ENCODE peak calls at places on chromosomes 1 and 21, in seven cellular contexts. One of them, this sample, is unnamed.

GRCh38 chr1:187762109-187762508 is 933.4 kb downstream of the PLA2G4A start:
- DNase-seq in AG04450: peak
- DNase-seq in GM12865: no peak
- DNase-seq in upper lobe of right lung: no peak
- DNase-seq in mucosa of descending colon: no peak
- DNase-seq in bronchial epithelial cell: no peak
- DNase-seq in choroid plexus epithelial cell: peak
- DNase-seq in this sample: no peak

GRCh38 chr1:114671011-114671938 is 1.4 kb upstream of the DENND2C start:
- DNase-seq in AG04450: no peak
- DNase-seq in GM12865: no peak
- DNase-seq in upper lobe of right lung: no peak
- DNase-seq in mucosa of descending colon: no peak
- DNase-seq in bronchial epithelial cell: peak
- DNase-seq in choroid plexus epithelial cell: peak
- DNase-seq in this sample: no peak

GRCh38 chr21:25421327-25422028 is 185.8 kb downstream of the MRPL39 start:
- DNase-seq in AG04450: peak
- DNase-seq in GM12865: peak
- DNase-seq in upper lobe of right lung: no peak
- DNase-seq in mucosa of descending colon: no peak
- DNase-seq in bronchial epithelial cell: peak
- DNase-seq in choroid plexus epithelial cell: peak
- DNase-seq in this sample: peak

GRCh38 chr1:201999625-202000238 is 10.7 kb upstream of the ELF3 start:
- DNase-seq in AG04450: no peak
- DNase-seq in GM12865: peak
- DNase-seq in upper lobe of right lung: no peak
- DNase-seq in mucosa of descending colon: no peak
- DNase-seq in bronchial epithelial cell: peak
- DNase-seq in choroid plexus epithelial cell: peak
- DNase-seq in this sample: no peak

GRCh38 chr1:220877348-220878095 is 1.7 kb upstream of the HLX start:
- DNase-seq in AG04450: no peak
- DNase-seq in GM12865: no peak
- DNase-seq in upper lobe of right lung: no peak
- DNase-seq in mucosa of descending colon: no peak
- DNase-seq in bronchial epithelial cell: no peak
- DNase-seq in choroid plexus epithelial cell: no peak
- DNase-seq in this sample: no peak

GRCh38 chr1:206674745-206675175 is 9.9 kb upstream of the MAPKAPK2 start:
- DNase-seq in AG04450: peak
- DNase-seq in GM12865: no peak
- DNase-seq in upper lobe of right lung: peak
- DNase-seq in mucosa of descending colon: peak
- DNase-seq in bronchial epithelial cell: peak
- DNase-seq in choroid plexus epithelial cell: peak
- DNase-seq in this sample: peak

GRCh38 chr1:5526385-5526750 is 465.9 kb downstream of the NPHP4 start:
- DNase-seq in AG04450: no peak
- DNase-seq in GM12865: no peak
- DNase-seq in upper lobe of right lung: no peak
- DNase-seq in mucosa of descending colon: no peak
- DNase-seq in bronchial epithelial cell: no peak
- DNase-seq in choroid plexus epithelial cell: no peak
- DNase-seq in this sample: no peak

GRCh38 chr1:192147221-192147620 is 11.0 kb upstream of the RGS18 start:
- DNase-seq in AG04450: peak
- DNase-seq in GM12865: no peak
- DNase-seq in upper lobe of right lung: no peak
- DNase-seq in mucosa of descending colon: no peak
- DNase-seq in bronchial epithelial cell: no peak
- DNase-seq in choroid plexus epithelial cell: no peak
- DNase-seq in this sample: no peak

GRCh38 chr1:210129759-210130158 is 102.8 kb upstream of the SERTAD4 start:
- DNase-seq in AG04450: no peak
- DNase-seq in GM12865: peak
- DNase-seq in upper lobe of right lung: no peak
- DNase-seq in mucosa of descending colon: no peak
- DNase-seq in bronchial epithelial cell: no peak
- DNase-seq in choroid plexus epithelial cell: no peak
- DNase-seq in this sample: no peak

GRCh38 chr1:88683848-88684481 is at the start of gene PKN2:
- DNase-seq in AG04450: peak
- DNase-seq in GM12865: peak
- DNase-seq in upper lobe of right lung: peak
- DNase-seq in mucosa of descending colon: peak
- DNase-seq in bronchial epithelial cell: peak
- DNase-seq in choroid plexus epithelial cell: peak
- DNase-seq in this sample: peak

GRCh38 chr1:27940297-27940696 is 5.5 kb downstream of the SMPDL3B start:
- DNase-seq in AG04450: no peak
- DNase-seq in GM12865: peak
- DNase-seq in upper lobe of right lung: no peak
- DNase-seq in mucosa of descending colon: peak
- DNase-seq in bronchial epithelial cell: no peak
- DNase-seq in choroid plexus epithelial cell: peak
- DNase-seq in this sample: no peak

GRCh38 chr1:147494998-147495580 is 46.2 kb upstream of the BCL9 start:
- DNase-seq in AG04450: peak
- DNase-seq in GM12865: peak
- DNase-seq in upper lobe of right lung: peak
- DNase-seq in mucosa of descending colon: no peak
- DNase-seq in bronchial epithelial cell: peak
- DNase-seq in choroid plexus epithelial cell: peak
- DNase-seq in this sample: peak
- H3K4me3 ChIP-seq in AG04450: no peak
- H3K4me3 ChIP-seq in GM12865: no peak
- H3K4me3 ChIP-seq in upper lobe of right lung: no peak
- H3K4me3 ChIP-seq in mucosa of descending colon: no peak
- H3K4me3 ChIP-seq in bronchial epithelial cell: no peak
- H3K4me3 ChIP-seq in choroid plexus epithelial cell: no peak
- H3K4me3 ChIP-seq in this sample: no peak

GRCh38 chr1:97139512-97139911 is 417.9 kb downstream of the PTBP2 start:
- DNase-seq in AG04450: no peak
- DNase-seq in GM12865: no peak
- DNase-seq in upper lobe of right lung: no peak
- DNase-seq in mucosa of descending colon: no peak
- DNase-seq in bronchial epithelial cell: no peak
- DNase-seq in choroid plexus epithelial cell: peak
- DNase-seq in this sample: no peak

GRCh38 chr1:97137862-97138514 is 416.4 kb downstream of the PTBP2 start:
- DNase-seq in AG04450: no peak
- DNase-seq in GM12865: peak
- DNase-seq in upper lobe of right lung: no peak
- DNase-seq in mucosa of descending colon: no peak
- DNase-seq in bronchial epithelial cell: peak
- DNase-seq in choroid plexus epithelial cell: peak
- DNase-seq in this sample: no peak

GRCh38 chr1:97136971-97137370 is 415.4 kb downstream of the PTBP2 start:
- DNase-seq in AG04450: no peak
- DNase-seq in GM12865: no peak
- DNase-seq in upper lobe of right lung: no peak
- DNase-seq in mucosa of descending colon: no peak
- DNase-seq in bronchial epithelial cell: no peak
- DNase-seq in choroid plexus epithelial cell: no peak
- DNase-seq in this sample: no peak

GRCh38 chr1:97135972-97136371 is 414.4 kb downstream of the PTBP2 start:
- DNase-seq in AG04450: no peak
- DNase-seq in GM12865: no peak
- DNase-seq in upper lobe of right lung: no peak
- DNase-seq in mucosa of descending colon: no peak
- DNase-seq in bronchial epithelial cell: no peak
- DNase-seq in choroid plexus epithelial cell: no peak
- DNase-seq in this sample: no peak

GRCh38 chr1:97138515-97139032 is 417.0 kb downstream of the PTBP2 start:
- DNase-seq in AG04450: no peak
- DNase-seq in GM12865: no peak
- DNase-seq in upper lobe of right lung: no peak
- DNase-seq in mucosa of descending colon: no peak
- DNase-seq in bronchial epithelial cell: peak
- DNase-seq in choroid plexus epithelial cell: no peak
- DNase-seq in this sample: no peak
- TF ChIP-seq CTCF in AG04450: no peak
- TF ChIP-seq CTCF in GM12865: no peak
- TF ChIP-seq CTCF in upper lobe of right lung: no peak
- TF ChIP-seq CTCF in mucosa of descending colon: no peak
- TF ChIP-seq CTCF in bronchial epithelial cell: no peak
- TF ChIP-seq CTCF in choroid plexus epithelial cell: no peak
- TF ChIP-seq CTCF in this sample: no peak

GRCh38 chr21:41418393-41418792 is 7.6 kb upstream of the MX1 start:
- DNase-seq in AG04450: no peak
- DNase-seq in GM12865: no peak
- DNase-seq in upper lobe of right lung: no peak
- DNase-seq in mucosa of descending colon: no peak
- DNase-seq in bronchial epithelial cell: no peak
- DNase-seq in choroid plexus epithelial cell: no peak
- DNase-seq in this sample: no peak

GRCh38 chr21:41422546-41423372 is 3.3 kb upstream of the MX1 start:
- DNase-seq in AG04450: no peak
- DNase-seq in GM12865: no peak
- DNase-seq in upper lobe of right lung: no peak
- DNase-seq in mucosa of descending colon: no peak
- DNase-seq in bronchial epithelial cell: no peak
- DNase-seq in choroid plexus epithelial cell: no peak
- DNase-seq in this sample: no peak

GRCh38 chr21:41419921-41420862 is 5.8 kb upstream of the MX1 start:
- DNase-seq in AG04450: peak
- DNase-seq in GM12865: peak
- DNase-seq in upper lobe of right lung: peak
- DNase-seq in mucosa of descending colon: peak
- DNase-seq in bronchial epithelial cell: peak
- DNase-seq in choroid plexus epithelial cell: peak
- DNase-seq in this sample: peak

DNA sequence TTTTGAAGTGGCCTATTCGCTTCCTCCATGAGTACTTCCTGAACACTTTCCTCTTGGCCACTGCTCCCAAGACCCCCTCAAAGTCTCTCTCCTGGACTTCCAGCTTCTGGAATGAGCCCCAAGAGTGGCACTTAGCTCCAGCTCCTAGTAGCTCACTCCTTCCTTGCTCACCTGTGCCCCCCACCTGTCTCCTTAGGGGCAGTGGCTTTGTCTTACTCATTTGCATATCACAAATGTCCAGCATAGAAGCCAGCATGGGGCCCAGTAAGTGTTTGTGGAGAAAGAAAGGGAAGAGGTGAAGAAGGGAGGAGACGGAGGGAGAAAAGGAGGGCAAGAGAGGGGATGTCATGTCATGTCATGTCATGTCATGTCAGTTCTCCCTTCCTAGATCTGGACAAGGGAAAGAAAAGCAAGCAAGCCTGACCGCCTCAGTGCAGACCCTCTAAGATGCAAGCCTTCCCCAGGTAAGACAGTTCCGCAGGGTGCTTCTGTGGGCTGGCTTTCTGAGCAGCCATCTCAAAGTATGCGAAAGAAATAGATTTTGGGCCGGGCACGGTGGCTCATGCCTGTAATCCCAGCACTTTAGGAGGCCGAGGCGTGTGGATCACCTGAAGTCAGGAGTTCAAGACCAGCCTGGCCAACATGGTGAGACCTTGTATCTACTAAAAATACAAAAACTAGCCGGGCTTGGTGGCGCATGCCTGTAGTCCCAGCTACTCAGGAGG is 6.9 kb upstream of the MX1 start:
- DNase-seq in AG04450: no peak
- DNase-seq in GM12865: no peak
- DNase-seq in upper lobe of right lung: no peak
- DNase-seq in mucosa of descending colon: no peak
- DNase-seq in bronchial epithelial cell: no peak
- DNase-seq in choroid plexus epithelial cell: no peak
- DNase-seq in this sample: no peak
- H3K4me3 ChIP-seq in AG04450: no peak
- H3K4me3 ChIP-seq in GM12865: no peak
- H3K4me3 ChIP-seq in upper lobe of right lung: no peak
- H3K4me3 ChIP-seq in mucosa of descending colon: no peak
- H3K4me3 ChIP-seq in bronchial epithelial cell: no peak
- H3K4me3 ChIP-seq in choroid plexus epithelial cell: no peak
- H3K4me3 ChIP-seq in this sample: no peak

DNA sequence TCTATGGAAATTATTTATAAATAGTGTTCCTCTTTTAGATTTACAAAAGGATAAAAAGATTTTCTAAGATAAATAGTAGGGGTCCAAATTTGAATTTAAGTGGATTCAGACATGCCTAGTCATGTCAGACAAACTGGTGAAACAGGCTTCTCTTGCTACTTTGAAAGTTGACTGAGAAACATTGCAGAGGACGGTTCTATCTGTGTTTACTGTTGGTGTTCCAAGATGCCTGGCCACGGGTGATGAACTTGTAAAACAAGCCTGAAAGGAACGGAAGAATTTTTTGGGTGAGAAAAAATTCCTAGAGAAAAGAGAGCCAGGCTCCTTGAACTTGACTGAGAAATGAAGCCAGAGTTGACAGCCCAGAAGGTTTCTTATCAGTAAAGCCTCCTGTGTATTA is 2.2 kb downstream of the KRTAP19-1 start:
- DNase-seq in AG04450: no peak
- DNase-seq in GM12865: no peak
- DNase-seq in upper lobe of right lung: no peak
- DNase-seq in mucosa of descending colon: no peak
- DNase-seq in bronchial epithelial cell: peak
- DNase-seq in choroid plexus epithelial cell: no peak
- DNase-seq in this sample: no peak
- TF ChIP-seq CTCF in AG04450: no peak
- TF ChIP-seq CTCF in GM12865: no peak
- TF ChIP-seq CTCF in upper lobe of right lung: no peak
- TF ChIP-seq CTCF in mucosa of descending colon: no peak
- TF ChIP-seq CTCF in bronchial epithelial cell: no peak
- TF ChIP-seq CTCF in choroid plexus epithelial cell: no peak
- TF ChIP-seq CTCF in this sample: no peak

DNA sequence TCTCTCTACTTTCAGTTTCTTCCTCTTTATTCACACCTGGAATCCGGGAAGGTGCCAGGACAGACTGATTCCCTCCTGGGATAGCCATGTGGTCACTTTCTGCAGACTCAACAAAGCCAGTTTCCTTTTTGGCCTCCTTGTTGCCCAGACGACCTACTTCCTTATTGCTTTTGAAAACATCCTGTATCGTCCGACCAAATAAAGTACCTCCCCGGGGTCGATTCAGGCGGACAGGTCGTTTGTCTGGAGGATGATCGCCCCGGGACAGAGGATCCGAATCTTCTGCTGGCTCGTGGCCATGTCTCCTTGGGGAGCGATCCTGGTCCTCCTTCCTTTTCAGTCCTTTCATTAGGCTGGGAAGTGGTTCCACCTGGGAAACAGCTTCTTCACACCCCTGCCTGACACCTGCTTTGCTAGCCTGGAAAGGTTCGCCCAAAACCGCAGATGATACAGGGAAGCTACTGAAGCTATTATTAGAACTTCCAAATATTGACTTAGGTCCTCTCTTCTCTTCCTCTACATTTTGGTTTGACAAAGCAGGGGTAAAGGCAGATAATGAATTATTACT is 1.2 kb downstream of the MCM3AP start:
- DNase-seq in AG04450: no peak
- DNase-seq in GM12865: no peak
- DNase-seq in upper lobe of right lung: no peak
- DNase-seq in mucosa of descending colon: no peak
- DNase-seq in bronchial epithelial cell: no peak
- DNase-seq in choroid plexus epithelial cell: no peak
- DNase-seq in this sample: no peak
- H3K4me3 ChIP-seq in AG04450: no peak
- H3K4me3 ChIP-seq in GM12865: no peak
- H3K4me3 ChIP-seq in upper lobe of right lung: peak
- H3K4me3 ChIP-seq in mucosa of descending colon: no peak
- H3K4me3 ChIP-seq in bronchial epithelial cell: no peak
- H3K4me3 ChIP-seq in choroid plexus epithelial cell: no peak
- H3K4me3 ChIP-seq in this sample: no peak

This sample was measured in AG09309.